ENCODE peak calls at places on chromosome 22, in ten cellular contexts. W is GM13977; U is EL; M is aorta; L is occipital lobe; Z is activated CD4-positive, alpha-beta T cell treated with anti-CD3 and anti-CD28 coated beads for 48 hours; B is HEK293T; O is naive thymus-derived CD4-positive, alpha-beta T cell; E is activated T-helper 1 cell treated with Interleukin-2 at 50 U/mL for 16 hours; C is stimulated activated CD4-positive, alpha-beta T cell treated with anti-CD3 and anti-CD28 coated beads, Interleukin-1b, Interleukin-23, amount 100 ng/mL, for 4 hours. G is an unnamed sample.

GRCh38 chr22:49955581-49956417 is 4.8 kb upstream of the PIM3 start:
- DNase-seq in W (no peak), U (no peak), M (no peak), L (no peak), Z (no peak), B (no peak), O (no peak), E (no peak), C (no peak), G (no peak)

GRCh38 chr22:38924197-38924952 is 33.0 kb upstream of the APOBEC3A start:
- DNase-seq in W (no peak), U (peak; percentile 93), M (peak; percentile 90), L (no peak), Z (no peak), B (peak; percentile 43), O (no peak), E (no peak), C (no peak), G (no peak)

GRCh38 chr22:16955081-16955480 is 52.9 kb downstream of the GAB4 start:
- DNase-seq in W (no peak), U (no peak), M (no peak), L (no peak), Z (no peak), B (peak; percentile 4), O (no peak), E (no peak), C (no peak), G (no peak)

GRCh38 chr22:19038728-19039447 is 83.3 kb downstream of the DGCR2 start:
- DNase-seq in W (no peak), U (no peak), M (peak; percentile 57), L (no peak), Z (no peak), B (no peak), O (no peak), E (no peak), C (no peak), G (no peak)

GRCh38 chr22:24421428-24421931 is 5.9 kb upstream of the ADORA2A start:
- DNase-seq in W (peak; percentile 80), U (no peak), M (no peak), L (no peak), Z (peak; percentile 56), B (peak; percentile 37), O (peak; percentile 54), E (no peak), C (peak; percentile 41), G (no peak)

GRCh38 chr22:27752771-27753170 is 48.8 kb downstream of the MN1 start:
- DNase-seq in W (no peak), U (no peak), M (peak; percentile 93), L (no peak), Z (no peak), B (no peak), O (no peak), E (no peak), C (no peak), G (no peak)

GRCh38 chr22:34113381-34113780 is 193.1 kb upstream of the LARGE1 start:
- DNase-seq in W (no peak), U (no peak), M (no peak), L (no peak), Z (no peak), B (no peak), O (no peak), E (no peak), C (no peak), G (no peak)

GRCh38 chr22:42910221-42910942 is 53.3 kb upstream of the ARFGAP3 start:
- DNase-seq in W (no peak), U (no peak), M (no peak), L (no peak), Z (no peak), B (no peak), O (no peak), E (no peak), C (no peak), G (no peak)

GRCh38 chr22:49458708-49459099 is 369.0 kb downstream of the BRD1 start:
- DNase-seq in W (no peak), U (no peak), M (peak; percentile 51), L (no peak), Z (no peak), B (no peak), O (no peak), E (no peak), C (no peak), G (no peak)

GRCh38 chr22:17477401-17477833 is 85.9 kb upstream of the SLC25A18 start:
- DNase-seq in W (no peak), U (no peak), M (no peak), L (no peak), Z (no peak), B (peak; percentile 48), O (no peak), E (no peak), C (no peak), G (no peak)

GRCh38 chr22:50676661-50677492 is 4.3 kb downstream of the SHANK3 start:
- DNase-seq in W (no peak), U (no peak), M (no peak), L (no peak), Z (no peak), B (no peak), O (no peak), E (no peak), C (no peak), G (no peak)

GRCh38 chr22:27776410-27776958 is 25.1 kb downstream of the MN1 start:
- DNase-seq in W (no peak), U (no peak), M (no peak), L (no peak), Z (no peak), B (no peak), O (no peak), E (no peak), C (no peak), G (no peak)

GRCh38 chr22:45302751-45303150 is 7.0 kb upstream of the FAM118A start:
- DNase-seq in W (no peak), U (no peak), M (no peak), L (no peak), Z (no peak), B (no peak), O (no peak), E (no peak), C (no peak), G (no peak)

GRCh38 chr22:45376703-45377102 is 36.7 kb downstream of the SMC1B start:
- DNase-seq in W (no peak), U (no peak), M (no peak), L (no peak), Z (no peak), B (no peak), O (no peak), E (no peak), C (no peak), G (no peak)

GRCh38 chr22:43737150-43737828 is 74.8 kb downstream of the EFCAB6 start:
- DNase-seq in W (no peak), U (no peak), M (no peak), L (no peak), Z (no peak), B (no peak), O (no peak), E (no peak), C (no peak), G (no peak)

GRCh38 chr22:27850000-27850465 is 48.5 kb upstream of the MN1 start:
- DNase-seq in W (no peak), U (no peak), M (no peak), L (no peak), Z (no peak), B (no peak), O (no peak), E (no peak), C (no peak), G (no peak)

GRCh38 chr22:43789452-43789851 is 22.7 kb downstream of the EFCAB6 start:
- DNase-seq in W (no peak), U (peak; percentile 89), M (no peak), L (no peak), Z (no peak), B (no peak), O (no peak), E (no peak), C (no peak), G (no peak)

GRCh38 chr22:38718414-38718813 is 12.7 kb downstream of the GTPBP1 start:
- DNase-seq in W (no peak), U (peak; percentile 91), M (peak; percentile 89), L (peak; percentile 36), Z (no peak), B (peak; percentile 76), O (no peak), E (no peak), C (no peak), G (no peak)

GRCh38 chr22:21858025-21858764 is 9.2 kb downstream of the MAPK1 start:
- DNase-seq in W (no peak), U (no peak), M (no peak), L (no peak), Z (no peak), B (no peak), O (peak; percentile 7), E (no peak), C (no peak), G (no peak)

GRCh38 chr22:17234144-17234623 is 14.9 kb upstream of the ADA2 start:
- DNase-seq in W (no peak), U (peak; percentile 42), M (peak; percentile 38), L (no peak), Z (no peak), B (no peak), O (no peak), E (no peak), C (no peak), G (no peak)

GRCh38 chr22:24159650-24160049 is 21.6 kb upstream of the SUSD2 start:
- DNase-seq in W (no peak), U (peak; percentile 8), M (no peak), L (no peak), Z (no peak), B (no peak), O (no peak), E (no peak), C (no peak), G (no peak)

GRCh38 chr22:35014812-35015211 is 51.1 kb upstream of the ISX start:
- DNase-seq in W (no peak), U (no peak), M (no peak), L (no peak), Z (no peak), B (no peak), O (no peak), E (no peak), C (no peak), G (no peak)

GRCh38 chr22:30383061-30383460 is 4.2 kb downstream of the RNF215 start:
- DNase-seq in W (no peak), U (no peak), M (no peak), L (no peak), Z (no peak), B (no peak), O (no peak), E (no peak), C (no peak), G (no peak)

GRCh38 chr22:41380993-41381328 is 781 bp upstream of the TEF start:
- DNase-seq in W (no peak), U (peak; percentile 87), M (no peak), L (no peak), Z (no peak), B (no peak), O (no peak), E (no peak), C (no peak), G (no peak)

GRCh38 chr22:17237031-17237668 is 17.9 kb upstream of the ADA2 start:
- DNase-seq in W (peak; percentile 76), U (no peak), M (no peak), L (no peak), Z (peak; percentile 25), B (no peak), O (peak; percentile 42), E (no peak), C (no peak), G (peak; percentile 79)

GRCh38 chr22:38756631-38757463 is 1.0 kb upstream of the SUN2 start:
- DNase-seq in W (no peak), U (no peak), M (no peak), L (no peak), Z (peak; percentile 55), B (no peak), O (peak; percentile 30), E (no peak), C (no peak), G (no peak)

GRCh38 chr22:41261541-41262249 is 21.0 kb upstream of the CHADL start:
- DNase-seq in W (no peak), U (no peak), M (no peak), L (no peak), Z (no peak), B (no peak), O (no peak), E (no peak), C (no peak), G (no peak)

GRCh38 chr22:17167486-17167885 is 8.4 kb upstream of the HDHD5 start:
- DNase-seq in W (no peak), U (no peak), M (peak; percentile 86), L (no peak), Z (no peak), B (no peak), O (no peak), E (no peak), C (no peak), G (no peak)